ENCODE peak calls at places on chromosomes 2 and 18, in five cellular contexts. C is GM12878, M is SK-N-SH, G is HCT116, E is GM23338. F is an unnamed sample.

GRCh38 chr18:70920840-70921374 is 632.1 kb downstream of the SOCS6 start:
- DNase-seq in E (no peak), M (no peak), G (no peak), C (no peak), F (no peak)

GRCh38 chr2:118114863-118115262 is 26.6 kb downstream of the INSIG2 start:
- DNase-seq in G (no peak), M (no peak), E (no peak), C (no peak), F (no peak)

GRCh38 chr18:12621737-12622306 is 36.1 kb downstream of the SPIRE1 start:
- DNase-seq in E (no peak), M (no peak), C (no peak), G (no peak), F (no peak)

GRCh38 chr2:30514134-30514860 is 67.3 kb downstream of the LCLAT1 start:
- DNase-seq in M (peak; percentile 62), C (no peak), E (peak; percentile 10), G (no peak), F (no peak)

GRCh38 chr2:194087569-194087968 is 1569.5 kb upstream of the SLC39A10 start:
- DNase-seq in G (no peak), E (no peak), M (no peak), C (no peak), F (no peak)

GRCh38 chr2:10835052-10835970 is 22.7 kb upstream of the PDIA6 start:
- DNase-seq in E (peak; percentile 94), C (no peak), G (peak; percentile 73), M (peak; percentile 82), F (no peak)

GRCh38 chr2:45014016-45014702 is 4.9 kb upstream of the SIX2 start:
- DNase-seq in G (no peak), M (peak; percentile 97), C (no peak), E (peak; percentile 85), F (no peak)

GRCh38 chr2:179106342-179107178 is 56.6 kb upstream of the CCDC141 start:
- DNase-seq in C (peak; percentile 56), G (peak; percentile 83), M (peak; percentile 3), E (no peak), F (peak; percentile 92)

GRCh38 chr2:228157841-228158240 is 23.6 kb downstream of the SPHKAP start:
- DNase-seq in G (no peak), M (no peak), E (no peak), C (no peak), F (no peak)

GRCh38 chr2:121335294-121336290 is 50.6 kb upstream of the TFCP2L1 start:
- DNase-seq in C (no peak), G (no peak), M (no peak), E (no peak), F (no peak)

GRCh38 chr2:71884303-71885042 is 263.2 kb downstream of the CYP26B1 start:
- DNase-seq in M (no peak), G (no peak), C (no peak), E (no peak), F (no peak)

GRCh38 chr2:107648781-107649413 is 177.8 kb upstream of the RGPD4 start:
- DNase-seq in C (no peak), E (peak; percentile 41), M (no peak), G (no peak), F (no peak)

GRCh38 chr2:71583876-71584275 is 130.5 kb downstream of the DYSF start:
- DNase-seq in E (no peak), M (no peak), G (no peak), C (no peak), F (no peak)

GRCh38 chr2:12005886-12006681 is 259.7 kb downstream of the LPIN1 start:
- DNase-seq in M (no peak), G (no peak), C (peak; percentile 89), E (no peak), F (no peak)

GRCh38 chr2:128208023-128208422 is 110.6 kb downstream of the HS6ST1 start:
- DNase-seq in C (no peak), E (no peak), G (no peak), M (no peak), F (no peak)

GRCh38 chr2:179270689-179271088 is 6.1 kb upstream of the SESTD1 start:
- DNase-seq in G (no peak), E (no peak), M (no peak), C (no peak), F (no peak)

GRCh38 chr2:45494978-45495293 is 116.1 kb downstream of the SRBD1 start:
- DNase-seq in C (no peak), E (no peak), G (no peak), M (no peak), F (no peak)

GRCh38 chr2:197211881-197212342 is 98.7 kb downstream of the ANKRD44 start:
- DNase-seq in E (no peak), G (no peak), M (no peak), C (no peak), F (no peak)

DNA sequence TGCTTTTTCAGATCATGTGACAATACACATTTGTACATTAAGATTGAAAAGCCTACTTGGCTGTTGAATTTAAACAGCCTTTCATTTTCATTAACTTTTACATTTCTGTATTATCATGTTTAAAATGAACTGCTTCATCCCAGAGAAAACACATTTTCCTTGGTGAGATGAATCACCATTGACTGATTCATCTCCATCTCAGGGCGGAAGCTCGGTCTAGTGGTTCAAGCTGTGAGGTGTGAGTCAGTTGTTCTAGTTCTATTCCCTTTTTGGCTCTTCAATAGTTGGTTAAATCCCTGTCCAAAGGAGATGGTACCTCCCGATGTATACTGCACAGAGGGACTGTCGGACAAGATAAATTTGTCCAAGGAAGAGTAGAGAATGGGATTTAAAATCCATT is 189.7 kb downstream of the ADCYAP1 start:
- DNase-seq in C (no peak), G (no peak), E (no peak), M (no peak), F (no peak)
- TF ChIP-seq REST in C (no peak), G (no peak), E (no peak), M (no peak), F (no peak)

GRCh38 chr2:175399326-175399725 is 217.8 kb upstream of the ATP5MC3 start:
- DNase-seq in E (no peak), C (no peak), M (no peak), G (no peak), F (no peak)

GRCh38 chr2:175396696-175397095 is 215.2 kb upstream of the ATP5MC3 start:
- DNase-seq in E (no peak), G (no peak), M (peak; percentile 47), C (no peak), F (no peak)

GRCh38 chr2:175401956-175402469 is 220.5 kb upstream of the ATP5MC3 start:
- DNase-seq in M (no peak), G (no peak), C (no peak), E (no peak), F (no peak)

GRCh38 chr2:175400975-175401374 is 219.5 kb upstream of the ATP5MC3 start:
- DNase-seq in E (no peak), C (no peak), M (no peak), G (no peak), F (no peak)

GRCh38 chr2:175398848-175399247 is 217.3 kb upstream of the ATP5MC3 start:
- DNase-seq in M (no peak), E (no peak), C (no peak), G (no peak), F (no peak)
- H3K27me3 ChIP-seq in M (no peaks in the 10 kb centered on the region), E (no peaks in the 10 kb centered on the region), C (no peaks in the 10 kb centered on the region), G (no peaks in the 10 kb centered on the region), F (peaks cover 2% of the 10 kb centered on the region)

DNA sequence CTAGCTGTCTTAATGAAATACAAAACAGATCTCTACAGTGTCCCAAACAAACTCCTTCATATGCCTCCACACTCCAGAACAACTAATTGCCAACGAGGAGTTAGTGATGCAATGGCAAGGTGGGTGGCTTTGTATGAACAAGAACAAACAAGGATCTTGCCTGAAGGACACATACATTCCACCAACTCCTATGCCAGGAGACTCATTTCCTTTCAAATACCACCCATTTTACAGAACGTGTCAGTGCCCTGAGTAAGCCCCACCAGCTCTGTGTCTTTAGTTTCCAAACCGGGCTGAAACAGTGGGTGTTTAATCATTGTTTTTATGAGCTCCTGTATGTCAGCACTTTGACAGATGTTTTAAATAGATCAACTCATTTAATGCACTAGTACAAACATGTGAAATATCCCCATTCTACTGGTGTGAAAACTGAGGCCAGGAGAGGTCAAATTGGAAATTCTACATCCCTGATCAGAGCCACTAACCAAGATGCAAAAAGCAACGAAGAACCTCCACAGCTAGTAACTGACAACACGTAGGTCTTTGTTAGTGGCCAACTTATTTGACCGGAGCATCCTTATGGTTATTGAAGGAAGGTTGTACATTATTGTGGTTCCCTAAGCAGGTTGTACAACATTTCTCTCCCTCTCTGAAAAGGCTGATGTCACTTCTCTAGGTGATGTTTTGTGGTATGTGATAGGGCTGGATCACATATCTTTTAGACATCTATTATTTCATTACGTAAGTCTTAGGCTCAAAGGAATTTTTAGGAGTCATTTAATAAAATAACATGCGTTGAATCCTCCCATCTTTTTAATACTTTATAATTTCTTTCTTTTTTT is 534.9 kb upstream of the TNP1 start:
- DNase-seq in M (no peak), C (no peak), G (no peak), E (no peak), F (no peak)
- TF ChIP-seq POLR2AphosphoS5 in M (no peak), C (no peak), G (no peak), E (no peak), F (no peak)

GRCh38 chr2:38074047-38074774 is 1.7 kb downstream of the CYP1B1 start:
- DNase-seq in E (peak; percentile 60), G (no peak), C (no peak), M (peak; percentile 24), F (no peak)

GRCh38 chr2:38075436-38076249 is at the start of gene CYP1B1:
- DNase-seq in E (no peak), G (no peak), M (peak; percentile 39), C (no peak), F (no peak)

GRCh38 chr2:38076250-38076709 is 329 bp upstream of the CYP1B1 start:
- DNase-seq in G (peak; percentile 61), E (peak; percentile 95), C (no peak), M (peak; percentile 95), F (no peak)

GRCh38 chr2:38073211-38074005 is 2.5 kb downstream of the CYP1B1 start:
- DNase-seq in E (peak; percentile 68), M (no peak), G (no peak), C (no peak), F (no peak)

GRCh38 chr2:38074775-38075435 is 1.0 kb downstream of the CYP1B1 start:
- DNase-seq in G (no peak), E (peak; percentile 66), C (no peak), M (no peak), F (no peak)
- TF ChIP-seq REST in G (no peak), E (no peak), C (no peak), M (no peak), F (no peak)

GRCh38 chr2:217861334-217861877 is 141.4 kb downstream of the TNS1 start:
- DNase-seq in G (no peak), C (no peak), E (no peak), M (no peak), F (no peak)
- H3K27me3 ChIP-seq in G (no peaks in the 10 kb centered on the region), C (no peaks in the 10 kb centered on the region), E (no peaks in the 10 kb centered on the region), M (no peaks in the 10 kb centered on the region), F (no peaks in the 10 kb centered on the region)

F was measured in Panc1.